ENCODE peak calls at places on chromosome 4, in five cellular contexts. One of them, this sample, is unnamed. For H3K4me1, the result is how much of the 10 kb centered on the place peaks cover.

GRCh38 chr4:40227284-40227683 is 30.5 kb downstream of the RHOH start:
- ATAC-seq in upper lobe of left lung: no peak
- ATAC-seq in A549: no peak
- ATAC-seq in K562: no peak
- ATAC-seq in HepG2: no peak
- ATAC-seq in this sample: no peak

GRCh38 chr4:73944061-73944875 is 37.6 kb downstream of the PF4 start:
- ATAC-seq in upper lobe of left lung: peak
- ATAC-seq in A549: peak
- ATAC-seq in K562: peak
- ATAC-seq in HepG2: no peak
- ATAC-seq in this sample: peak

GRCh38 chr4:48680848-48681568 is 99.1 kb downstream of the FRYL start:
- ATAC-seq in upper lobe of left lung: no peak
- ATAC-seq in A549: no peak
- ATAC-seq in K562: peak
- ATAC-seq in HepG2: no peak
- ATAC-seq in this sample: no peak

GRCh38 chr4:152281822-152282221 is 254.1 kb downstream of the FBXW7 start:
- ATAC-seq in upper lobe of left lung: no peak
- ATAC-seq in A549: no peak
- ATAC-seq in K562: no peak
- ATAC-seq in HepG2: no peak
- ATAC-seq in this sample: no peak

GRCh38 chr4:53557601-53558000 is 33.7 kb downstream of the LNX1 start:
- ATAC-seq in upper lobe of left lung: no peak
- ATAC-seq in A549: no peak
- ATAC-seq in K562: no peak
- ATAC-seq in HepG2: no peak
- ATAC-seq in this sample: no peak

GRCh38 chr4:127995776-127996175 is 30.6 kb downstream of the ABHD18 start:
- ATAC-seq in upper lobe of left lung: no peak
- ATAC-seq in A549: peak
- ATAC-seq in K562: no peak
- ATAC-seq in HepG2: no peak
- ATAC-seq in this sample: no peak

GRCh38 chr4:138021116-138021820 is 220.9 kb downstream of the SLC7A11 start:
- ATAC-seq in upper lobe of left lung: no peak
- ATAC-seq in A549: no peak
- ATAC-seq in K562: no peak
- ATAC-seq in HepG2: no peak
- ATAC-seq in this sample: no peak

GRCh38 chr4:129583868-129584267 is 487.9 kb downstream of the C4orf33 start:
- ATAC-seq in upper lobe of left lung: no peak
- ATAC-seq in A549: no peak
- ATAC-seq in K562: no peak
- ATAC-seq in HepG2: no peak
- ATAC-seq in this sample: peak

GRCh38 chr4:53022162-53023100 is 160.3 kb downstream of the RASL11B start:
- ATAC-seq in upper lobe of left lung: no peak
- ATAC-seq in A549: no peak
- ATAC-seq in K562: no peak
- ATAC-seq in HepG2: no peak
- ATAC-seq in this sample: no peak

GRCh38 chr4:110742148-110742547 is 119.3 kb upstream of the PITX2 start:
- ATAC-seq in upper lobe of left lung: no peak
- ATAC-seq in A549: no peak
- ATAC-seq in K562: no peak
- ATAC-seq in HepG2: no peak
- ATAC-seq in this sample: no peak

GRCh38 chr4:153485860-153486259 is 19.7 kb downstream of the TMEM131L start:
- ATAC-seq in upper lobe of left lung: no peak
- ATAC-seq in A549: peak
- ATAC-seq in K562: no peak
- ATAC-seq in HepG2: no peak
- ATAC-seq in this sample: no peak

GRCh38 chr4:153933851-153934688 is 145.2 kb upstream of the SFRP2 start:
- ATAC-seq in upper lobe of left lung: no peak
- ATAC-seq in A549: no peak
- ATAC-seq in K562: peak
- ATAC-seq in HepG2: no peak
- ATAC-seq in this sample: peak

GRCh38 chr4:177118596-177118995 is 191.1 kb upstream of the NEIL3 start:
- ATAC-seq in upper lobe of left lung: no peak
- ATAC-seq in A549: no peak
- ATAC-seq in K562: no peak
- ATAC-seq in HepG2: no peak
- ATAC-seq in this sample: peak

GRCh38 chr4:52780627-52781354 is 29.6 kb upstream of the ERVMER34-1 start:
- ATAC-seq in upper lobe of left lung: no peak
- ATAC-seq in A549: no peak
- ATAC-seq in K562: peak
- ATAC-seq in HepG2: no peak
- ATAC-seq in this sample: no peak

GRCh38 chr4:24655326-24655725 is 71.0 kb upstream of the DHX15 start:
- ATAC-seq in upper lobe of left lung: no peak
- ATAC-seq in A549: no peak
- ATAC-seq in K562: no peak
- ATAC-seq in HepG2: no peak
- ATAC-seq in this sample: no peak

GRCh38 chr4:41122309-41122708 is 92.0 kb downstream of the APBB2 start:
- ATAC-seq in upper lobe of left lung: no peak
- ATAC-seq in A549: no peak
- ATAC-seq in K562: no peak
- ATAC-seq in HepG2: no peak
- ATAC-seq in this sample: no peak

GRCh38 chr4:121776610-121777401 is 11.8 kb upstream of the SMIM43 start:
- ATAC-seq in upper lobe of left lung: no peak
- ATAC-seq in A549: no peak
- ATAC-seq in K562: no peak
- ATAC-seq in HepG2: no peak
- ATAC-seq in this sample: no peak
- TF ChIP-seq EP300 in upper lobe of left lung: no peak
- TF ChIP-seq EP300 in A549: no peak
- TF ChIP-seq EP300 in K562: no peak
- TF ChIP-seq EP300 in HepG2: no peak
- TF ChIP-seq EP300 in this sample: no peak

GRCh38 chr4:80037864-80038263 is 35.2 kb downstream of the ANTXR2 start:
- ATAC-seq in upper lobe of left lung: no peak
- ATAC-seq in A549: no peak
- ATAC-seq in K562: no peak
- ATAC-seq in HepG2: no peak
- ATAC-seq in this sample: no peak
- H3K4me1 ChIP-seq in upper lobe of left lung: under half
- H3K4me1 ChIP-seq in A549: under half
- H3K4me1 ChIP-seq in K562: under half
- H3K4me1 ChIP-seq in HepG2: under half
- H3K4me1 ChIP-seq in this sample: half or more

GRCh38 chr4:156571146-156571545 is 400.5 kb downstream of the PDGFC start:
- ATAC-seq in upper lobe of left lung: no peak
- ATAC-seq in A549: no peak
- ATAC-seq in K562: no peak
- ATAC-seq in HepG2: no peak
- ATAC-seq in this sample: no peak

GRCh38 chr4:156576946-156577345 is 394.7 kb downstream of the PDGFC start:
- ATAC-seq in upper lobe of left lung: no peak
- ATAC-seq in A549: no peak
- ATAC-seq in K562: no peak
- ATAC-seq in HepG2: no peak
- ATAC-seq in this sample: no peak

GRCh38 chr4:156578005-156578404 is 393.6 kb downstream of the PDGFC start:
- ATAC-seq in upper lobe of left lung: no peak
- ATAC-seq in A549: no peak
- ATAC-seq in K562: no peak
- ATAC-seq in HepG2: no peak
- ATAC-seq in this sample: no peak

GRCh38 chr4:156578713-156579112 is 392.9 kb downstream of the PDGFC start:
- ATAC-seq in upper lobe of left lung: no peak
- ATAC-seq in A549: no peak
- ATAC-seq in K562: no peak
- ATAC-seq in HepG2: no peak
- ATAC-seq in this sample: no peak

GRCh38 chr4:156575430-156576073 is 396.0 kb downstream of the PDGFC start:
- ATAC-seq in upper lobe of left lung: no peak
- ATAC-seq in A549: no peak
- ATAC-seq in K562: no peak
- ATAC-seq in HepG2: no peak
- ATAC-seq in this sample: no peak
- TF ChIP-seq CTCF in upper lobe of left lung: no peak
- TF ChIP-seq CTCF in A549: no peak
- TF ChIP-seq CTCF in K562: no peak
- TF ChIP-seq CTCF in HepG2: peak
- TF ChIP-seq CTCF in this sample: no peak

DNA sequence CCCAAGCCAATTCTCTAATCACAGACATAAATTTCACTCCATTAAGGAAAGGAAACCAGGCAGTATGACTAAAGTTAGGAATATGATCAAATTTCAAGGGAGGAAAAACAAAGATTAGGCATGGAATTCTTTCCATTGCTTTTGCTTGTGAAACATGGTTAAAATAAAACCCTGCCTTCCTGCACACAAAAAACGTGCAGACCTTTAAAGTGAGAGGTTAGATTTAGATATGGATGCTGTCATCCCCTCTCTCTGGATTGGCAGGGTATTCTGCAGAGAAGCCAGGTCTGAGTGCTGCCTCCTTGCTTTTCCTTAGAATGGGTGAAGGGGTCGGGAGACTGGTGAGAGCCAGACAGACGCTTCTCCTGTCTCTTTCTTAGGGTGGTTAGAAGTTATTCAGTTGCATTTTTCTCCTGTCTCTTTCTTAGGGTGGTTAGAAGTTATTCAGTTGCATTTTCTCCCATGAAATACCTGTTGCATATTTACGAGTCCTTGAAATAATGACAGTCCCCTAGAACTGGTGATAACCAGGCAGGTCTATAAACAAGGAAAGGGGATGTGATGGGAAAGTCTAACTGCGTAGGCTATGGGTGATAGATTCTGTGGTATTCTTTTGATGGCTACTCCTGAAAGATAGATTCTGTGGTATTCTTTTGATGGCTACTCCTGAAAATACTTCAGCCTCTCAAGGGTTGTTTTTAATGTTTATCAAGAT is 163.5 kb downstream of the SPRY1 start:
- ATAC-seq in upper lobe of left lung: no peak
- ATAC-seq in A549: no peak
- ATAC-seq in K562: no peak
- ATAC-seq in HepG2: no peak
- ATAC-seq in this sample: no peak
- TF ChIP-seq EP300 in upper lobe of left lung: no peak
- TF ChIP-seq EP300 in A549: no peak
- TF ChIP-seq EP300 in K562: no peak
- TF ChIP-seq EP300 in HepG2: no peak
- TF ChIP-seq EP300 in this sample: no peak

GRCh38 chr4:94452476-94453300 is 946 bp downstream of the PDLIM5 start:
- ATAC-seq in upper lobe of left lung: peak
- ATAC-seq in A549: peak
- ATAC-seq in K562: peak
- ATAC-seq in HepG2: peak
- ATAC-seq in this sample: peak

GRCh38 chr4:94453534-94453963 is 1.8 kb downstream of the PDLIM5 start:
- ATAC-seq in upper lobe of left lung: no peak
- ATAC-seq in A549: no peak
- ATAC-seq in K562: peak
- ATAC-seq in HepG2: peak
- ATAC-seq in this sample: no peak

GRCh38 chr4:94451051-94451404 is 714 bp upstream of the PDLIM5 start:
- ATAC-seq in upper lobe of left lung: no peak
- ATAC-seq in A549: no peak
- ATAC-seq in K562: no peak
- ATAC-seq in HepG2: peak
- ATAC-seq in this sample: no peak

GRCh38 chr4:94454405-94454804 is 2.7 kb downstream of the PDLIM5 start:
- ATAC-seq in upper lobe of left lung: no peak
- ATAC-seq in A549: no peak
- ATAC-seq in K562: peak
- ATAC-seq in HepG2: no peak
- ATAC-seq in this sample: no peak

DNA sequence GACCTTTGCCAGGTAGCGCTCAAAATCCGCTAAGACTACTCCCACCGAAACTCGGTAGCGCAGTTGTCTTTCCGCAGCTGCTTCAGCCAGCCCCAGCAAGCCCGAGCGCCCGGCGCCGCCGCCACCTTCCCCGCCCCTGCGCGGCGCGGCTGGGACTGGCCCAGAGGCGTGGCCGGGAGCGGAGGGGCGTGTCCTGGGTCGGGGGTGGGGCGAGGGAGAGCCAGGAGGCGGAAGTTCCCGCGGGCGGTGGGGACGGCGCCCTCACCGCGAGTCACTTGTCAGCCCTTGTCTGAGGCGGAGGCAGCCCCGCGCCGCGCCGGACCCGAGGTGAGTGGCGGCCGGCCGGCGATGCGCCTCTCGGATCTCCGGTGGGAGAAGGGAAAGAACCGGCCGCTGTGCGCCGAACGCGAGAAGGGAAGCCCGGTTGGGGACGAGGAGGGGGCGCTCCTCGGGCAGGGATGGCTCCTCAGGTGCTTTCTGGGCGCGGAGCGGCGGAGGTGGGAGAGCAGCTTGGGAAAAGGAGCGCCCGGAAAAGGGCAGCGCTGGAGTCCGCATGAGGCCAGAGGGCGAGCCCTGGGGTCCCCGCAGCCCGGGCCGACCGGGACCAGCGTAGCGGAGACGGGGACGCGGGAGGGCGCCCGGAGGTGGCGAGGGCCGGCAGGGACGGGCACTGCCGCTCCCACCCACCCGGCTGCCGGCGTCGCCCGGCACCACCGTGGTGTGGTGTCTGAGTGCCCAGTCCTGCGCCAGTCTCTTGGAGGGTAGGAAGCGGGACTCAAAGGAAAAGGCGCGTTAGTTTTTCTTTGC is at the start of gene PDLIM5:
- ATAC-seq in upper lobe of left lung: peak
- ATAC-seq in A549: peak
- ATAC-seq in K562: peak
- ATAC-seq in HepG2: peak
- ATAC-seq in this sample: peak
- H3K4me1 ChIP-seq in upper lobe of left lung: under half
- H3K4me1 ChIP-seq in A549: under half
- H3K4me1 ChIP-seq in K562: under half
- H3K4me1 ChIP-seq in HepG2: half or more
- H3K4me1 ChIP-seq in this sample: under half